ENCODE peak calls at places on chromosomes 1 and 21, in nine cellular contexts. O is uterus, B is right lobe of liver, H is fibroblast of lung, X is GM23338, U is foreskin keratinocyte, L is HepG2, K is PC-3, C is prostate gland. G is an unnamed sample. For H3K4me1, the result is how much of the 10 kb centered on the place peaks cover.

GRCh38 chr1:11725616-11726015 is 10.3 kb upstream of the AGTRAP start:
- DNase-seq in B (no peak), X (no peak), L (no peak), O (no peak), H (no peak), U (no peak), K (no peak), C (no peak), G (no peak)

GRCh38 chr21:33070921-33071877 is 1.3 kb downstream of the OLIG1 start:
- DNase-seq in H (peak), L (no peak), B (no peak), K (no peak), U (peak), O (no peak), X (peak), C (no peak), G (no peak)

GRCh38 chr1:14659913-14660312 is 61.4 kb downstream of the KAZN start:
- DNase-seq in L (no peak), O (no peak), U (no peak), C (no peak), B (no peak), H (no peak), K (no peak), X (no peak), G (no peak)

GRCh38 chr1:191913234-191913948 is 244.9 kb upstream of the RGS18 start:
- DNase-seq in C (no peak), K (no peak), X (no peak), B (no peak), U (no peak), H (no peak), L (no peak), O (no peak), G (no peak)

GRCh38 chr1:237416924-237417655 is 375.1 kb downstream of the RYR2 start:
- DNase-seq in H (no peak), C (no peak), X (no peak), B (no peak), O (no peak), U (no peak), L (no peak), K (no peak), G (no peak)

GRCh38 chr1:153035211-153035610 is 4.2 kb downstream of the SPRR1B start:
- DNase-seq in U (no peak), B (no peak), L (no peak), O (no peak), K (no peak), H (no peak), X (no peak), C (no peak), G (no peak)

GRCh38 chr1:15411593-15412487 is 2.2 kb downstream of the EFHD2 start:
- DNase-seq in O (no peak), H (no peak), B (peak), X (no peak), L (no peak), U (no peak), C (no peak), K (peak), G (peak)

GRCh38 chr1:21100496-21100895 is 76.2 kb downstream of the EIF4G3 start:
- DNase-seq in U (no peak), C (no peak), B (no peak), H (no peak), L (no peak), X (peak), K (no peak), O (no peak), G (no peak)

GRCh38 chr1:162946701-162947100 is 85.7 kb upstream of the CCDC190 start:
- DNase-seq in O (no peak), B (no peak), H (peak), X (no peak), K (no peak), C (no peak), U (no peak), L (no peak), G (no peak)

GRCh38 chr1:205576805-205577761 is 54.7 kb downstream of the ELK4 start:
- DNase-seq in X (peak), K (no peak), U (no peak), O (no peak), B (no peak), L (no peak), C (no peak), H (no peak), G (no peak)

GRCh38 chr1:120179420-120180348 is 3.4 kb upstream of the SEC22B start:
- DNase-seq in U (no peak), L (no peak), C (peak), H (peak), B (no peak), K (peak), X (peak), O (peak), G (peak)

GRCh38 chr1:2228684-2229031 is 539 bp downstream of the SKI start:
- DNase-seq in L (no peak), O (no peak), B (peak), X (peak), U (no peak), K (peak), C (no peak), H (no peak), G (no peak)

GRCh38 chr1:6861075-6861724 is 75.9 kb downstream of the CAMTA1 start:
- DNase-seq in C (no peak), K (no peak), X (no peak), L (no peak), O (no peak), U (no peak), H (no peak), B (no peak), G (no peak)

GRCh38 chr1:37476460-37477197 is 2.2 kb downstream of the ZC3H12A start:
- DNase-seq in L (peak), C (no peak), K (peak), O (peak), B (peak), H (peak), U (peak), X (no peak), G (peak)

GRCh38 chr1:205951746-205952145 is 8.5 kb upstream of the SLC26A9 start:
- DNase-seq in O (no peak), K (no peak), X (no peak), L (no peak), B (no peak), U (no peak), C (no peak), H (no peak), G (no peak)

GRCh38 chr1:232655041-232655745 is 25.3 kb upstream of the SIPA1L2 start:
- DNase-seq in K (peak), U (no peak), L (no peak), X (no peak), C (no peak), O (no peak), H (peak), B (no peak), G (no peak)

GRCh38 chr1:13523780-13524477 is 10.1 kb upstream of the LRRC38 start:
- DNase-seq in L (no peak), K (peak), H (no peak), X (peak), O (no peak), C (no peak), U (no peak), B (no peak), G (no peak)

GRCh38 chr1:25026304-25026703 is 96.2 kb upstream of the RUNX3 start:
- DNase-seq in C (no peak), H (no peak), L (no peak), X (no peak), B (no peak), K (no peak), O (no peak), U (no peak), G (no peak)

GRCh38 chr1:240705584-240705983 is 93.6 kb upstream of the GREM2 start:
- DNase-seq in C (no peak), U (no peak), H (peak), X (no peak), L (no peak), B (no peak), K (no peak), O (no peak), G (no peak)

GRCh38 chr1:22108343-22109135 is 34.4 kb downstream of the WNT4 start:
- DNase-seq in O (peak), X (no peak), K (no peak), L (no peak), U (no peak), C (no peak), H (peak), B (no peak), G (no peak)

GRCh38 chr1:111618081-111618480 is 1.5 kb upstream of the RAP1A start:
- DNase-seq in L (no peak), K (no peak), B (no peak), H (no peak), X (no peak), O (no peak), C (no peak), U (no peak), G (no peak)

GRCh38 chr1:199279872-199280649 is 641.2 kb downstream of the PTPRC start:
- DNase-seq in U (no peak), K (no peak), B (no peak), H (peak), X (no peak), O (no peak), L (no peak), C (no peak), G (no peak)

GRCh38 chr1:46179138-46180081 is 3.1 kb upstream of the P3R3URF start:
- DNase-seq in X (peak), U (peak), O (peak), L (peak), K (peak), B (peak), H (peak), C (peak), G (peak)

GRCh38 chr1:58432813-58433668 is 113.5 kb downstream of the OMA1 start:
- DNase-seq in K (peak), U (peak), C (no peak), X (peak), L (no peak), O (no peak), B (peak), H (peak), G (peak)

GRCh38 chr1:173669491-173669941 is at the start of gene ANKRD45:
- DNase-seq in B (peak), K (no peak), U (no peak), H (peak), L (no peak), O (peak), C (peak), X (peak), G (no peak)

GRCh38 chr1:19664453-19665043 is at the start of gene HTR6:
- DNase-seq in X (no peak), L (no peak), B (no peak), U (no peak), K (no peak), C (no peak), H (no peak), O (no peak), G (no peak)

GRCh38 chr1:201640624-201641023 is 101.7 kb downstream of the NAV1 start:
- DNase-seq in X (no peak), H (peak), O (peak), C (no peak), U (no peak), B (no peak), L (no peak), K (no peak), G (no peak)

GRCh38 chr1:202411421-202411820 is 62.9 kb downstream of the PPP1R12B start:
- DNase-seq in H (peak), K (no peak), O (no peak), X (peak), C (no peak), B (no peak), U (no peak), L (no peak), G (no peak)

GRCh38 chr1:227449051-227449450 is 114.3 kb upstream of the ZNF678 start:
- DNase-seq in U (no peak), X (peak), B (no peak), H (no peak), K (peak), O (no peak), C (no peak), L (peak), G (no peak)

GRCh38 chr1:204205486-204205885 is 8.3 kb downstream of the GOLT1A start:
- DNase-seq in O (no peak), L (no peak), C (no peak), B (no peak), K (no peak), X (no peak), U (no peak), H (no peak), G (no peak)
- H3K4me1 ChIP-seq in O (under half), L (under half), C (under half), B (under half), K (under half), X (under half), U (under half), H (under half), G (under half)

GRCh38 chr1:221711156-221711577 is 30.7 kb downstream of the DUSP10 start:
- DNase-seq in K (no peak), B (no peak), L (no peak), U (no peak), O (no peak), X (no peak), H (no peak), C (no peak), G (no peak)

GRCh38 chr1:221712198-221712684 is 29.6 kb downstream of the DUSP10 start:
- DNase-seq in O (no peak), C (no peak), L (no peak), H (peak), X (no peak), U (peak), K (peak), B (no peak), G (peak)

GRCh38 chr1:221711642-221712041 is 30.2 kb downstream of the DUSP10 start:
- DNase-seq in H (no peak), B (no peak), O (no peak), C (no peak), U (no peak), L (no peak), K (no peak), X (no peak), G (no peak)

GRCh38 chr1:221714227-221715116 is 27.4 kb downstream of the DUSP10 start:
- DNase-seq in X (peak), O (no peak), U (no peak), H (no peak), K (no peak), C (no peak), L (no peak), B (no peak), G (no peak)

DNA sequence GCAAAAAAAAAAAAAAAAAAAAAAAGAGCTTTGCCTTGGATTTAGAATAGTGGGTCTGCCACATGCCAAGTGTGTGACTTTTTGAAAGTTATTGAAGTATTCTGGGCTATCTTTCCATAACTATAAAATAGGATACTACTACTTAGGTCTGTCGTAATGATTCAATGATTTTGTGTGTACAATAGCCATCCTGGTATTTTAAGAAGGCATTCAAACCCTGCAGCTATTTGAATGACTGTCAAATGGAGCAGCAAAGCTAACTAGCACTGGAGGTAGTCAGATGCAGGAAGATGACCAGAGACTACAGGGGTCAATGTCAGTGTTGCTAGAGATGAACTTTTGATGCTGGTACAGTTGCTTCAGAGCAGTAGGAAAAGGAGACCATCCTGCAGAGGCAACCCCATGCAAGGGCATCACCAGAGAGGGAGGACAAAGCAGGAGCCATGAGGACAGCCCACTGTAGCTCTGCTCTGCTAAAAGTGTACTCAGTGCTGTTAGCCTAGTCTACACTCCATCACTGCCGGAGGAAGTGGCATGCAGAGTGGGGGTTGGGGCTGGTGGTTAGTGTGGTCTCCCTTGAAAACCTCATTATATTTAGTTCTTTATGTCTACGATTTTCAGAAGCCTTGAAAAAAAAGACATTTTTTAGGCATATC is 29.0 kb downstream of the DUSP10 start:
- DNase-seq in C (no peak), B (no peak), X (no peak), O (no peak), L (no peak), K (peak), H (no peak), U (no peak), G (no peak)
- H3K4me1 ChIP-seq in C (under half), B (under half), X (under half), O (under half), L (half or more), K (under half), H (under half), U (under half), G (half or more)

GRCh38 chr1:145977486-145978476 is 13.3 kb downstream of the POLR3GL start:
- DNase-seq in H (peak), B (peak), L (peak), X (peak), K (peak), O (peak), U (no peak), C (peak), G (peak)
- H3K4me1 ChIP-seq in H (under half), B (under half), L (half or more), X (under half), K (under half), O (under half), U (under half), C (under half), G (under half)

GRCh38 chr1:220884981-220885918 is 6.0 kb downstream of the HLX start:
- DNase-seq in O (no peak), L (no peak), H (no peak), X (peak), C (no peak), U (no peak), B (no peak), K (no peak), G (no peak)
- H3K4me1 ChIP-seq in O (under half), L (under half), H (under half), X (half or more), C (under half), U (under half), B (under half), K (under half), G (under half)

GRCh38 chr1:167631386-167631941 is 1.4 kb downstream of the RCSD1 start:
- DNase-seq in B (no peak), H (no peak), K (no peak), X (no peak), C (no peak), U (no peak), O (no peak), L (no peak), G (no peak)

GRCh38 chr1:167627865-167628641 is 2.0 kb upstream of the RCSD1 start:
- DNase-seq in B (no peak), X (no peak), L (peak), O (no peak), U (no peak), K (peak), H (peak), C (no peak), G (no peak)

GRCh38 chr1:167630568-167631385 is 745 bp downstream of the RCSD1 start:
- DNase-seq in O (no peak), L (no peak), K (no peak), U (no peak), X (no peak), B (no peak), C (no peak), H (no peak), G (no peak)

GRCh38 chr1:167628754-167629515 is 1.1 kb upstream of the RCSD1 start:
- DNase-seq in B (no peak), U (no peak), C (no peak), O (no peak), L (no peak), X (peak), H (no peak), K (no peak), G (no peak)

GRCh38 chr1:167629681-167630567 is at the start of gene RCSD1:
- DNase-seq in U (no peak), C (no peak), X (peak), B (peak), K (no peak), L (no peak), H (peak), O (peak), G (no peak)
- H3K4me1 ChIP-seq in U (under half), C (under half), X (under half), B (under half), K (under half), L (under half), H (under half), O (under half), G (under half)

GRCh38 chr1:179996099-179996498 is 41.5 kb downstream of the CEP350 start:
- DNase-seq in B (no peak), L (no peak), U (no peak), H (no peak), X (no peak), K (no peak), C (no peak), O (no peak), G (no peak)
- H3K4me1 ChIP-seq in B (under half), L (under half), U (under half), H (under half), X (under half), K (under half), C (under half), O (under half), G (under half)

G was measured in SJSA1.